ENCODE peak calls at places on chromosome 1, in four cellular contexts. H is CD8-positive, alpha-beta memory T cell; K is CD8-positive, alpha-beta T cell; R is WERI-Rb-1. P is an unnamed sample.

GRCh38 chr1:38004284-38005101 is 821 bp downstream of the FHL3 start:
- DNase-seq in K (no peak), H (no peak), R (no peak), P (peak)

GRCh38 chr1:157862114-157863070 is 20.8 kb upstream of the CD5L start:
- DNase-seq in K (no peak), H (no peak), R (no peak), P (no peak)

GRCh38 chr1:31848381-31848897 is 32.6 kb upstream of the SPOCD1 start:
- DNase-seq in K (peak), H (peak), R (no peak), P (peak)

GRCh38 chr1:3032970-3033794 is 11.9 kb downstream of the ACTRT2 start:
- DNase-seq in H (peak), R (no peak), K (peak), P (peak)

GRCh38 chr1:241518447-241519307 is 878 bp downstream of the FH start:
- DNase-seq in H (no peak), K (no peak), R (peak), P (no peak)

GRCh38 chr1:207286747-207287528 is 34.5 kb upstream of the CD55 start:
- DNase-seq in H (no peak), R (no peak), K (no peak), P (no peak)

GRCh38 chr1:2585318-2586092 is 1.1 kb upstream of the PRXL2B start:
- DNase-seq in H (peak), K (peak), R (peak), P (peak)

GRCh38 chr1:116498789-116499628 is 71.8 kb downstream of the CD58 start:
- DNase-seq in K (peak), H (peak), R (peak), P (peak)

GRCh38 chr1:198560093-198560638 is 19.7 kb upstream of the ATP6V1G3 start:
- DNase-seq in R (no peak), H (no peak), K (no peak), P (no peak)

GRCh38 chr1:173050865-173051264 is at the start of gene TNFSF18:
- DNase-seq in H (no peak), K (no peak), R (no peak), P (no peak)

GRCh38 chr1:218312509-218312908 is 27.4 kb downstream of the RRP15 start:
- DNase-seq in K (no peak), H (no peak), R (no peak), P (no peak)

GRCh38 chr1:22259581-22260282 is 116.8 kb upstream of the WNT4 start:
- DNase-seq in K (no peak), H (no peak), R (peak), P (no peak)

GRCh38 chr1:201898992-201899391 is 10.3 kb downstream of the SHISA4 start:
- DNase-seq in H (no peak), K (no peak), R (no peak), P (no peak)

GRCh38 chr1:3431266-3431665 is 23.2 kb upstream of the ARHGEF16 start:
- DNase-seq in H (peak), K (no peak), R (peak), P (peak)

GRCh38 chr1:203168256-203168786 is 7.3 kb downstream of the MYBPH start:
- DNase-seq in H (no peak), R (no peak), K (no peak), P (no peak)

GRCh38 chr1:91863498-91863897 is 22.5 kb downstream of the TGFBR3 start:
- DNase-seq in H (no peak), K (no peak), R (no peak), P (no peak)

GRCh38 chr1:37862330-37862729 is 2.9 kb upstream of the MTF1 start:
- DNase-seq in R (no peak), K (no peak), H (no peak), P (no peak)

GRCh38 chr1:75188892-75189291 is 54.7 kb downstream of the LHX8 start:
- DNase-seq in H (no peak), K (no peak), R (no peak), P (no peak)

GRCh38 chr1:64809309-64809708 is 64.4 kb downstream of the RAVER2 start:
- DNase-seq in R (no peak), H (no peak), K (no peak), P (no peak)

GRCh38 chr1:23526329-23527041 is 4.5 kb downstream of the E2F2 start:
- DNase-seq in R (no peak), H (no peak), K (no peak), P (no peak)

GRCh38 chr1:23522244-23523013 is 8.6 kb downstream of the E2F2 start:
- DNase-seq in H (no peak), R (no peak), K (no peak), P (no peak)

GRCh38 chr1:23524163-23524562 is 6.9 kb downstream of the E2F2 start:
- DNase-seq in R (no peak), H (no peak), K (no peak), P (no peak)

GRCh38 chr1:23525558-23526174 is 5.4 kb downstream of the E2F2 start:
- DNase-seq in K (no peak), H (no peak), R (no peak), P (no peak)

GRCh38 chr1:23524716-23525401 is 6.2 kb downstream of the E2F2 start:
- DNase-seq in H (peak), R (peak), K (peak), P (no peak)
- H3K4me3 ChIP-seq in H (peak), R (no peak), K (peak), P (no peak)

DNA sequence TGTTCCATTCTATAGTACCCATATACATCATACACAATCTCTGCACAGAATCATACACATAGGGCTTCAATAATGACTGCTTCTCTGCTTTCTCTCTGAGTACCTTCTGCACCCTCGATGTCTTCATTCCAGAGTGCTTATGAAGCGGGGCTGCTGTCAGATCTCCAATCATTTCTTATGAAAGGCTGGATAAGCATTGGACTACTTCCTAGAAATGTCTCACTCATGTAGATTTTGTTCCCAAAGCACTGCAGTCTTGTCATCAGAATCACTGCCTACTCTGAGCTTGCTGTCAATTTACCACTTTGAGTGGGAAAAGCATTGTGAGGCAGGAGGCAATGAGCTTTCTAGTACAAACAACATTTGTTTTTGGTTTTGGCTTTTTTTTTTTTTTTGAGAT is 179.0 kb downstream of the SLC35F3 start:
- DNase-seq in R (no peak), K (no peak), H (no peak), P (no peak)
- H3K4me3 ChIP-seq in R (no peak), K (no peak), H (no peak), P (no peak)

GRCh38 chr1:67675800-67676199 is 9.2 kb upstream of the GADD45A start:
- DNase-seq in R (no peak), K (no peak), H (no peak), P (no peak)

GRCh38 chr1:67676946-67677345 is 8.1 kb upstream of the GADD45A start:
- DNase-seq in H (no peak), R (no peak), K (no peak), P (no peak)

GRCh38 chr1:67672260-67672803 is 12.7 kb upstream of the GADD45A start:
- DNase-seq in K (no peak), R (no peak), H (no peak), P (no peak)

GRCh38 chr1:67673468-67674201 is 11.4 kb upstream of the GADD45A start:
- DNase-seq in K (no peak), R (no peak), H (no peak), P (no peak)

GRCh38 chr1:67674260-67675011 is 10.6 kb upstream of the GADD45A start:
- DNase-seq in H (peak), R (peak), K (peak), P (no peak)
- H3K4me3 ChIP-seq in H (no peak), R (no peak), K (no peak), P (no peak)

DNA sequence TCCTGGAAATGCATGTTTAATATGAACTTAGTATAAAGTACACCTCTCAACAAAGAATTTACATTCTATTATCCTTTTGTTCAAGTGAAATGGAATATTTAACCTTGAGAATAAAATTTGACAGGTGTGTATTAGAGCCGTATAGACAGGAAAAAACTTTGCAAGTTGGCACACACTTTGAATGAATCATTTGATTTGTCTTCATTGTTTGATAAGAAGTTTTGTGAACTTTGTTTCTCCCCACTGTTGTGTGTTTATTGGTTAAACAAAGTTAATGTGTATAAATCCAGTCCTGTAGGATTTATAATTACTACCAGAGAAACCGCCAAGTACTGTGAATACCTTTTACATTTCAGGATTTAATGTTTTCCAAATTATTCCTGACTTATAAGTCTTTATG is 2.0 kb downstream of the SYDE2 start:
- DNase-seq in R (no peak), K (no peak), H (no peak), P (no peak)
- H3K4me3 ChIP-seq in R (no peak), K (no peak), H (no peak), P (peak)

GRCh38 chr1:40818264-40818961 is 34.8 kb downstream of the KCNQ4 start:
- DNase-seq in K (peak), H (peak), R (no peak), P (peak)

GRCh38 chr1:40819101-40819500 is 35.5 kb downstream of the KCNQ4 start:
- DNase-seq in H (no peak), K (no peak), R (no peak), P (no peak)

GRCh38 chr1:40815420-40815819 is 31.8 kb downstream of the KCNQ4 start:
- DNase-seq in K (no peak), R (no peak), H (no peak), P (no peak)

GRCh38 chr1:40820251-40820797 is 36.7 kb downstream of the KCNQ4 start:
- DNase-seq in K (no peak), R (no peak), H (no peak), P (peak)

DNA sequence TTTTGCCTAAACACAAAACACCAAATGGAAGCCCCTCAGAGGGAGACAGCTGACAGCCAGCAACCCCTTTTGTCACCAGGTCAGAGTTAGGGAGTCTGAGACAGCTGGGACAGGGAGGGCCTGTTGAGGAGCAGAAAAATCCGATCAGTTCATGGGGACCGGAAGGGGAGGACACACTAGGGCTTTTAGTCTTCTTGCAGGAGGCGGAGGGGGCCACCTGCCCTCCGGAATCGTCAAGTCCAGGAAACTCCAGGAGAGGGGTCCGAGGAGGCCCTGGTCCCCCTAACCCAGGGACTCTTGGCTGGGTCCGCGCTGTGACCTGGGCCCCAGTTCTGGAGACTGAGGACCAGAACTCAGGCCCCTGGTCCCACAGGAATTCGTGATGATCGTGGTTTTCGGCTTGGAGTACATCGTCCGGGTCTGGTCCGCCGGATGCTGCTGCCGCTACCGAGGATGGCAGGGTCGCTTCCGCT is 34.2 kb downstream of the KCNQ4 start:
- DNase-seq in H (no peak), R (no peak), K (peak), P (no peak)
- H3K4me3 ChIP-seq in H (peak), R (no peak), K (peak), P (peak)